ENCODE peak calls at places on chromosomes 6 and 20, in six cellular contexts. A is ovary; H is activated CD4-positive, alpha-beta T cell treated with anti-CD3 and anti-CD28 coated beads, Interleukin-2, amount 50 U/mL, for 48 hours; B is NCI-H2081; F is HFFc6; X is stimulated activated CD4-positive, alpha-beta T cell treated with anti-CD3 and anti-CD28 coated beads, Interleukin-12 subunit alpha, Interleukin-12 subunit beta, amount 100 ng/mL, for 48 hours. U is an unnamed sample.

GRCh38 chr6:161481786-161482516 is 208.1 kb upstream of the AGPAT4 start:
- DNase-seq in A (no peak), H (no peak), B (no peak), F (no peak), X (no peak), U (no peak)

GRCh38 chr6:162621246-162621645 is 106.3 kb downstream of the PRKN start:
- DNase-seq in A (no peak), H (peak), B (no peak), F (no peak), X (peak), U (peak)

GRCh38 chr6:169379495-169380070 is 125.9 kb upstream of the THBS2 start:
- DNase-seq in A (no peak), H (no peak), B (no peak), F (no peak), X (no peak), U (no peak)

GRCh38 chr6:129131282-129131681 is 248.3 kb downstream of the LAMA2 start:
- DNase-seq in A (no peak), H (no peak), B (no peak), F (no peak), X (no peak), U (no peak)

GRCh38 chr6:112806163-112806900 is 459.2 kb downstream of the RFPL4B start:
- DNase-seq in A (no peak), H (no peak), B (no peak), F (peak), X (no peak), U (no peak)

GRCh38 chr20:17848649-17849048 is 119.9 kb downstream of the SNX5 start:
- DNase-seq in A (no peak), H (no peak), B (no peak), F (no peak), X (no peak), U (no peak)

GRCh38 chr6:111238464-111239119 is 151.3 kb downstream of the SLC16A10 start:
- DNase-seq in A (no peak), H (no peak), B (no peak), F (peak), X (no peak), U (no peak)

GRCh38 chr20:40797425-40797824 is 108.4 kb upstream of the MAFB start:
- DNase-seq in A (no peak), H (no peak), B (no peak), F (peak), X (no peak), U (no peak)

GRCh38 chr6:145670306-145670705 is 65.0 kb downstream of the EPM2A start:
- DNase-seq in A (no peak), H (no peak), B (no peak), F (no peak), X (no peak), U (no peak)

GRCh38 chr20:45828589-45828988 is 1.5 kb upstream of the TNNC2 start:
- DNase-seq in A (peak), H (no peak), B (no peak), F (no peak), X (no peak), U (no peak)

GRCh38 chr6:79426625-79427278 is 110.5 kb downstream of the LCA5 start:
- DNase-seq in A (no peak), H (no peak), B (no peak), F (no peak), X (no peak), U (no peak)

GRCh38 chr6:138576303-138576702 is 77.0 kb upstream of the NHSL1 start:
- DNase-seq in A (no peak), H (no peak), B (peak), F (no peak), X (no peak), U (no peak)

GRCh38 chr20:10828221-10828620 is 154.4 kb upstream of the JAG1 start:
- DNase-seq in A (no peak), H (no peak), B (no peak), F (no peak), X (no peak), U (no peak)

GRCh38 chr20:45157977-45158376 is 16.7 kb upstream of the PI3 start:
- DNase-seq in A (no peak), H (no peak), B (no peak), F (peak), X (no peak), U (peak)

GRCh38 chr6:155946860-155947259 is 491.2 kb upstream of the NOX3 start:
- DNase-seq in A (no peak), H (no peak), B (no peak), F (no peak), X (no peak), U (no peak)

GRCh38 chr6:27962506-27962905 is 5.5 kb downstream of the OR2B6 start:
- DNase-seq in A (no peak), H (no peak), B (no peak), F (no peak), X (no peak), U (no peak)

GRCh38 chr6:17877890-17878440 is 109.5 kb downstream of the KIF13A start:
- DNase-seq in A (no peak), H (no peak), B (no peak), F (no peak), X (no peak), U (no peak)

GRCh38 chr6:138307352-138307751 is 70.4 kb upstream of the SMIM28 start:
- DNase-seq in A (no peak), H (no peak), B (no peak), F (no peak), X (no peak), U (peak)

GRCh38 chr20:50610212-50610718 is 81.1 kb downstream of the RIPOR3 start:
- DNase-seq in A (no peak), H (no peak), B (no peak), F (no peak), X (no peak), U (no peak)

GRCh38 chr6:127385668-127386385 is 42.4 kb upstream of the ECHDC1 start:
- DNase-seq in A (no peak), H (no peak), B (no peak), F (no peak), X (no peak), U (no peak)

GRCh38 chr20:20318318-20319161 is 49.4 kb upstream of the INSM1 start:
- DNase-seq in A (no peak), H (no peak), B (no peak), F (no peak), X (no peak), U (no peak)

GRCh38 chr20:49028684-49029083 is 17.4 kb upstream of the CSE1L start:
- DNase-seq in A (no peak), H (no peak), B (no peak), F (peak), X (no peak), U (no peak)

GRCh38 chr6:20757761-20758160 is 223.5 kb downstream of the CDKAL1 start:
- DNase-seq in A (no peak), H (no peak), B (no peak), F (peak), X (no peak), U (no peak)

GRCh38 chr6:68691120-68691519 is 56.0 kb downstream of the ADGRB3 start:
- DNase-seq in A (no peak), H (no peak), B (no peak), F (no peak), X (no peak), U (no peak)

GRCh38 chr6:39213195-39213920 is 15.9 kb downstream of the KCNK5 start:
- DNase-seq in A (no peak), H (no peak), B (no peak), F (no peak), X (no peak), U (no peak)

GRCh38 chr6:63492476-63492875 is 79.8 kb upstream of the LOC128125822 start:
- DNase-seq in A (no peak), H (no peak), B (no peak), F (no peak), X (no peak), U (no peak)

GRCh38 chr6:156719720-156720563 is 57.2 kb upstream of the ARID1B start:
- DNase-seq in A (peak), H (peak), B (no peak), F (peak), X (peak), U (peak)

GRCh38 chr6:15439410-15440022 is 193.6 kb downstream of the JARID2 start:
- DNase-seq in A (no peak), H (no peak), B (no peak), F (no peak), X (no peak), U (no peak)

GRCh38 chr6:131673184-131673583 is 28.0 kb downstream of the OR2A4 start:
- DNase-seq in A (no peak), H (no peak), B (no peak), F (no peak), X (no peak), U (no peak)

GRCh38 chr6:150491131-150491795 is 108.4 kb upstream of the PLEKHG1 start:
- DNase-seq in A (no peak), H (peak), B (no peak), F (peak), X (no peak), U (peak)

GRCh38 chr20:40563296-40563950 is 125.6 kb downstream of the MAFB start:
- DNase-seq in A (no peak), H (no peak), B (no peak), F (no peak), X (no peak), U (peak)

GRCh38 chr20:8774412-8774811 is 294.5 kb upstream of the PLCB4 start:
- DNase-seq in A (no peak), H (no peak), B (no peak), F (no peak), X (no peak), U (no peak)

GRCh38 chr6:99013145-99013544 is 65.4 kb upstream of the FBXL4 start:
- DNase-seq in A (no peak), H (no peak), B (no peak), F (peak), X (no peak), U (peak)

GRCh38 chr6:77368660-77369313 is 94.5 kb downstream of the HTR1B start:
- DNase-seq in A (no peak), H (no peak), B (no peak), F (peak), X (no peak), U (no peak)

GRCh38 chr6:132969188-132969587 is 154.8 kb downstream of the RPS12 start:
- DNase-seq in A (no peak), H (no peak), B (no peak), F (no peak), X (no peak), U (no peak)

GRCh38 chr20:62412194-62413024 is 5.3 kb upstream of the CABLES2 start:
- DNase-seq in A (no peak), H (no peak), B (no peak), F (no peak), X (no peak), U (no peak)

GRCh38 chr20:59831024-59831900 is 102.2 kb downstream of the SYCP2 start:
- DNase-seq in A (no peak), H (no peak), B (no peak), F (no peak), X (no peak), U (peak)

GRCh38 chr6:47235964-47236760 is 73.5 kb downstream of the TNFRSF21 start:
- DNase-seq in A (no peak), H (no peak), B (no peak), F (no peak), X (no peak), U (no peak)

GRCh38 chr20:20455945-20456344 is 88.0 kb downstream of the INSM1 start:
- DNase-seq in A (no peak), H (no peak), B (no peak), F (no peak), X (no peak), U (no peak)

U was measured in epithelial cell of prostate.